ENCODE peak calls at places on chromosome X, in eight cellular contexts. One of them, this sample, is unnamed. For H3K36me3 and H3K4me1, the result is how much of the 10 kb centered on the place peaks cover.

GRCh38 chrX:1026263-1027015 is 186.0 kb downstream of the CRLF2 start:
- DNase-seq in colonic mucosa: no peak
- DNase-seq in GM23248: no peak
- DNase-seq in neuronal stem cell: no peak
- DNase-seq in pancreas: no peak
- DNase-seq in CD8-positive, alpha-beta memory T cell: no peak
- DNase-seq in IMR-90: no peak
- DNase-seq in neural progenitor cell: no peak
- DNase-seq in this sample: no peak

GRCh38 chrX:23752740-23753435 is 9.8 kb upstream of the ACOT9 start:
- DNase-seq in colonic mucosa: no peak
- DNase-seq in GM23248: peak
- DNase-seq in neuronal stem cell: no peak
- DNase-seq in pancreas: no peak
- DNase-seq in CD8-positive, alpha-beta memory T cell: no peak
- DNase-seq in IMR-90: peak
- DNase-seq in neural progenitor cell: no peak
- DNase-seq in this sample: no peak

GRCh38 chrX:71282514-71283408 is 674 bp upstream of the NONO start:
- DNase-seq in colonic mucosa: no peak
- DNase-seq in GM23248: peak
- DNase-seq in neuronal stem cell: peak
- DNase-seq in pancreas: no peak
- DNase-seq in CD8-positive, alpha-beta memory T cell: peak
- DNase-seq in IMR-90: peak
- DNase-seq in neural progenitor cell: peak
- DNase-seq in this sample: peak

GRCh38 chrX:110188701-110189558 is 129.0 kb downstream of the AMMECR1 start:
- DNase-seq in colonic mucosa: no peak
- DNase-seq in GM23248: no peak
- DNase-seq in neuronal stem cell: no peak
- DNase-seq in pancreas: no peak
- DNase-seq in CD8-positive, alpha-beta memory T cell: no peak
- DNase-seq in IMR-90: peak
- DNase-seq in neural progenitor cell: no peak
- DNase-seq in this sample: no peak

GRCh38 chrX:29295987-29296680 is 708.9 kb downstream of the IL1RAPL1 start:
- DNase-seq in colonic mucosa: no peak
- DNase-seq in GM23248: peak
- DNase-seq in neuronal stem cell: no peak
- DNase-seq in pancreas: no peak
- DNase-seq in CD8-positive, alpha-beta memory T cell: no peak
- DNase-seq in IMR-90: peak
- DNase-seq in neural progenitor cell: no peak
- DNase-seq in this sample: no peak

GRCh38 chrX:32673193-32673592 is 538.2 kb downstream of the DMD start:
- DNase-seq in colonic mucosa: no peak
- DNase-seq in GM23248: no peak
- DNase-seq in neuronal stem cell: no peak
- DNase-seq in pancreas: no peak
- DNase-seq in CD8-positive, alpha-beta memory T cell: no peak
- DNase-seq in IMR-90: peak
- DNase-seq in neural progenitor cell: peak
- DNase-seq in this sample: no peak

GRCh38 chrX:281166-281999 is at the start of gene PLCXD1:
- DNase-seq in colonic mucosa: no peak
- DNase-seq in GM23248: peak
- DNase-seq in neuronal stem cell: peak
- DNase-seq in pancreas: peak
- DNase-seq in CD8-positive, alpha-beta memory T cell: no peak
- DNase-seq in IMR-90: peak
- DNase-seq in neural progenitor cell: peak
- DNase-seq in this sample: peak

GRCh38 chrX:48508400-48509244 is at the start of gene PORCN:
- DNase-seq in colonic mucosa: peak
- DNase-seq in GM23248: peak
- DNase-seq in neuronal stem cell: peak
- DNase-seq in pancreas: peak
- DNase-seq in CD8-positive, alpha-beta memory T cell: peak
- DNase-seq in IMR-90: peak
- DNase-seq in neural progenitor cell: peak
- DNase-seq in this sample: peak

GRCh38 chrX:84712621-84713020 is 210.4 kb upstream of the HDX start:
- DNase-seq in colonic mucosa: no peak
- DNase-seq in GM23248: no peak
- DNase-seq in neuronal stem cell: no peak
- DNase-seq in pancreas: no peak
- DNase-seq in CD8-positive, alpha-beta memory T cell: no peak
- DNase-seq in IMR-90: no peak
- DNase-seq in neural progenitor cell: no peak
- DNase-seq in this sample: peak

GRCh38 chrX:11205796-11206195 is 87.4 kb upstream of the AMELX start:
- DNase-seq in colonic mucosa: no peak
- DNase-seq in GM23248: no peak
- DNase-seq in neuronal stem cell: no peak
- DNase-seq in pancreas: no peak
- DNase-seq in CD8-positive, alpha-beta memory T cell: no peak
- DNase-seq in IMR-90: no peak
- DNase-seq in neural progenitor cell: no peak
- DNase-seq in this sample: no peak

GRCh38 chrX:12951590-12951965 is 23.3 kb upstream of the TMSB4X start:
- DNase-seq in colonic mucosa: no peak
- DNase-seq in GM23248: no peak
- DNase-seq in neuronal stem cell: no peak
- DNase-seq in pancreas: no peak
- DNase-seq in CD8-positive, alpha-beta memory T cell: no peak
- DNase-seq in IMR-90: no peak
- DNase-seq in neural progenitor cell: no peak
- DNase-seq in this sample: no peak

GRCh38 chrX:117982702-117983392 is 133.8 kb downstream of the KLHL13 start:
- DNase-seq in colonic mucosa: no peak
- DNase-seq in GM23248: no peak
- DNase-seq in neuronal stem cell: no peak
- DNase-seq in pancreas: no peak
- DNase-seq in CD8-positive, alpha-beta memory T cell: no peak
- DNase-seq in IMR-90: no peak
- DNase-seq in neural progenitor cell: no peak
- DNase-seq in this sample: no peak

GRCh38 chrX:39922497-39922896 is 175.3 kb downstream of the BCOR start:
- DNase-seq in colonic mucosa: no peak
- DNase-seq in GM23248: no peak
- DNase-seq in neuronal stem cell: no peak
- DNase-seq in pancreas: no peak
- DNase-seq in CD8-positive, alpha-beta memory T cell: no peak
- DNase-seq in IMR-90: no peak
- DNase-seq in neural progenitor cell: no peak
- DNase-seq in this sample: no peak

GRCh38 chrX:149060921-149061320 is 444.2 kb downstream of the IDS start:
- DNase-seq in colonic mucosa: no peak
- DNase-seq in GM23248: peak
- DNase-seq in neuronal stem cell: no peak
- DNase-seq in pancreas: no peak
- DNase-seq in CD8-positive, alpha-beta memory T cell: no peak
- DNase-seq in IMR-90: no peak
- DNase-seq in neural progenitor cell: no peak
- DNase-seq in this sample: no peak

GRCh38 chrX:48533165-48533564 is 6.3 kb upstream of the TBC1D25 start:
- DNase-seq in colonic mucosa: no peak
- DNase-seq in GM23248: no peak
- DNase-seq in neuronal stem cell: no peak
- DNase-seq in pancreas: no peak
- DNase-seq in CD8-positive, alpha-beta memory T cell: no peak
- DNase-seq in IMR-90: no peak
- DNase-seq in neural progenitor cell: no peak
- DNase-seq in this sample: no peak

GRCh38 chrX:71118032-71118984 is at the start of gene MED12:
- DNase-seq in colonic mucosa: peak
- DNase-seq in GM23248: peak
- DNase-seq in neuronal stem cell: peak
- DNase-seq in pancreas: peak
- DNase-seq in CD8-positive, alpha-beta memory T cell: peak
- DNase-seq in IMR-90: peak
- DNase-seq in neural progenitor cell: peak
- DNase-seq in this sample: peak

GRCh38 chrX:135421537-135421931 is 210 bp upstream of the SMIM10L2A start:
- DNase-seq in colonic mucosa: peak
- DNase-seq in GM23248: peak
- DNase-seq in neuronal stem cell: peak
- DNase-seq in pancreas: peak
- DNase-seq in CD8-positive, alpha-beta memory T cell: peak
- DNase-seq in IMR-90: peak
- DNase-seq in neural progenitor cell: peak
- DNase-seq in this sample: peak

GRCh38 chrX:14899607-14900006 is 26.4 kb downstream of the MOSPD2 start:
- DNase-seq in colonic mucosa: no peak
- DNase-seq in GM23248: peak
- DNase-seq in neuronal stem cell: no peak
- DNase-seq in pancreas: no peak
- DNase-seq in CD8-positive, alpha-beta memory T cell: no peak
- DNase-seq in IMR-90: peak
- DNase-seq in neural progenitor cell: no peak
- DNase-seq in this sample: no peak

GRCh38 chrX:10112510-10112909 is 44.3 kb upstream of the CLCN4 start:
- DNase-seq in colonic mucosa: no peak
- DNase-seq in GM23248: no peak
- DNase-seq in neuronal stem cell: no peak
- DNase-seq in pancreas: no peak
- DNase-seq in CD8-positive, alpha-beta memory T cell: no peak
- DNase-seq in IMR-90: no peak
- DNase-seq in neural progenitor cell: no peak
- DNase-seq in this sample: no peak

GRCh38 chrX:129653181-129653984 is 1.4 kb downstream of the APLN start:
- DNase-seq in colonic mucosa: no peak
- DNase-seq in GM23248: no peak
- DNase-seq in neuronal stem cell: no peak
- DNase-seq in pancreas: no peak
- DNase-seq in CD8-positive, alpha-beta memory T cell: no peak
- DNase-seq in IMR-90: no peak
- DNase-seq in neural progenitor cell: no peak
- DNase-seq in this sample: no peak

DNA sequence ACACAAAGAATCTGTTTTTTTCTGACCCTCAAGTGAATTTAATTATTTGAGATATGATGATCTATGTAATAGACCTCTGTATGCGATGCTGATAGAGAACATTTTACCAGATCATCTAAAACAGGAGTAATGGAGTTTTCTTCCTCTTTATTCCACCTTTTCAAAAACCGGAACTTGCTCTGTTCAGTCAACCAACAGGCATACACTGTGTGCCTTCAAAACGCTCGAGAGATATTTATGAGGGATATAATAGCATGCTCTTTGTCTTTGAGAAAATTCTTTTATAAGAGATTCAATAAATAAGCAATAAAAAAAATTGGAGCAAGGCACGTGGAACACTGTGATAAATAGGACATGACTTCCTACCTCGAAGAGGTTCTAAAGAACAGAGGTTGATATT is 2.0 kb downstream of the NYX start:
- DNase-seq in colonic mucosa: no peak
- DNase-seq in GM23248: no peak
- DNase-seq in neuronal stem cell: no peak
- DNase-seq in pancreas: no peak
- DNase-seq in CD8-positive, alpha-beta memory T cell: no peak
- DNase-seq in IMR-90: no peak
- DNase-seq in neural progenitor cell: no peak
- DNase-seq in this sample: no peak
- H3K4me3 ChIP-seq in colonic mucosa: no peak
- H3K4me3 ChIP-seq in GM23248: peak
- H3K4me3 ChIP-seq in neuronal stem cell: no peak
- H3K4me3 ChIP-seq in pancreas: no peak
- H3K4me3 ChIP-seq in CD8-positive, alpha-beta memory T cell: no peak
- H3K4me3 ChIP-seq in IMR-90: no peak
- H3K4me3 ChIP-seq in neural progenitor cell: no peak
- H3K4me3 ChIP-seq in this sample: no peak

DNA sequence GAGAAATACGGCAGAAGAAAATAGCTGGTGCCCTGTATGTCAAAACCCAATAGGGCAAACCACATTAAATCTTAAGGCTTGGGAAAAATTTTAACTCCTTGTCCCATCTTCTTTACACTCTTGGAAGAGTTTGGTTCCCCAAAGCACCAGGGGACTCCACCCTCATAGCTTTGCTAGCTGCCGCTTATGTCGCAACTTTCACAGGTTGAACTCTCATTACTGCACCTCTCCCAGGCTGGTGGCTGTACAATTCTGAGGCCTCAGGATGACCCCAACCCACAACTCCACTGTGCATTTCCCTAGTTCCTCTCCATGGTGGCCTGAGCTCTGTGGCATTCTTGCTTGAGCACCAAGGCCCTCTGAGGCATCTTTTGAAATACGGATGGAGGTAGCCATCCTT is 1478.8 kb downstream of the FAM133A start:
- DNase-seq in colonic mucosa: no peak
- DNase-seq in GM23248: no peak
- DNase-seq in neuronal stem cell: no peak
- DNase-seq in pancreas: no peak
- DNase-seq in CD8-positive, alpha-beta memory T cell: no peak
- DNase-seq in IMR-90: no peak
- DNase-seq in neural progenitor cell: no peak
- DNase-seq in this sample: no peak
- H3K36me3 ChIP-seq in colonic mucosa: under half
- H3K36me3 ChIP-seq in GM23248: under half
- H3K36me3 ChIP-seq in neuronal stem cell: under half
- H3K36me3 ChIP-seq in pancreas: under half
- H3K36me3 ChIP-seq in CD8-positive, alpha-beta memory T cell: under half
- H3K36me3 ChIP-seq in IMR-90: under half
- H3K36me3 ChIP-seq in neural progenitor cell: under half
- H3K36me3 ChIP-seq in this sample: under half

GRCh38 chrX:153731117-153731844 is 6.6 kb downstream of the ABCD1 start:
- DNase-seq in colonic mucosa: no peak
- DNase-seq in GM23248: peak
- DNase-seq in neuronal stem cell: no peak
- DNase-seq in pancreas: no peak
- DNase-seq in CD8-positive, alpha-beta memory T cell: no peak
- DNase-seq in IMR-90: no peak
- DNase-seq in neural progenitor cell: no peak
- DNase-seq in this sample: no peak
- H3K4me1 ChIP-seq in colonic mucosa: under half
- H3K4me1 ChIP-seq in GM23248: under half
- H3K4me1 ChIP-seq in neuronal stem cell: under half
- H3K4me1 ChIP-seq in pancreas: under half
- H3K4me1 ChIP-seq in CD8-positive, alpha-beta memory T cell: under half
- H3K4me1 ChIP-seq in IMR-90: under half
- H3K4me1 ChIP-seq in neural progenitor cell: under half
- H3K4me1 ChIP-seq in this sample: under half

GRCh38 chrX:100642296-100642695 is 1.7 kb upstream of the SRPX2 start:
- DNase-seq in colonic mucosa: no peak
- DNase-seq in GM23248: no peak
- DNase-seq in neuronal stem cell: no peak
- DNase-seq in pancreas: no peak
- DNase-seq in CD8-positive, alpha-beta memory T cell: no peak
- DNase-seq in IMR-90: no peak
- DNase-seq in neural progenitor cell: no peak
- DNase-seq in this sample: no peak

GRCh38 chrX:100635040-100635439 is 1.6 kb downstream of the TSPAN6 start:
- DNase-seq in colonic mucosa: no peak
- DNase-seq in GM23248: no peak
- DNase-seq in neuronal stem cell: no peak
- DNase-seq in pancreas: no peak
- DNase-seq in CD8-positive, alpha-beta memory T cell: no peak
- DNase-seq in IMR-90: no peak
- DNase-seq in neural progenitor cell: no peak
- DNase-seq in this sample: no peak

GRCh38 chrX:100635989-100636320 is 651 bp downstream of the TSPAN6 start:
- DNase-seq in colonic mucosa: no peak
- DNase-seq in GM23248: no peak
- DNase-seq in neuronal stem cell: no peak
- DNase-seq in pancreas: no peak
- DNase-seq in CD8-positive, alpha-beta memory T cell: no peak
- DNase-seq in IMR-90: no peak
- DNase-seq in neural progenitor cell: no peak
- DNase-seq in this sample: no peak

GRCh38 chrX:100636321-100636991 is at the start of gene TSPAN6:
- DNase-seq in colonic mucosa: peak
- DNase-seq in GM23248: peak
- DNase-seq in neuronal stem cell: peak
- DNase-seq in pancreas: peak
- DNase-seq in CD8-positive, alpha-beta memory T cell: peak
- DNase-seq in IMR-90: peak
- DNase-seq in neural progenitor cell: peak
- DNase-seq in this sample: no peak
- H3K4me3 ChIP-seq in colonic mucosa: peak
- H3K4me3 ChIP-seq in GM23248: peak
- H3K4me3 ChIP-seq in neuronal stem cell: peak
- H3K4me3 ChIP-seq in pancreas: peak
- H3K4me3 ChIP-seq in CD8-positive, alpha-beta memory T cell: peak
- H3K4me3 ChIP-seq in IMR-90: peak
- H3K4me3 ChIP-seq in neural progenitor cell: peak
- H3K4me3 ChIP-seq in this sample: no peak

This sample was measured in HAP-1.